ENCODE peak calls at places on chromosomes 3 and 15, in six cellular contexts. One of them, this sample, is unnamed.

GRCh38 chr15:50166216-50166615 is 15.8 kb upstream of the SLC27A2 start:
- DNase-seq in breast epithelium: no peak
- DNase-seq in psoas muscle: no peak
- DNase-seq in fibroblast of mammary gland: peak
- DNase-seq in kidney epithelial cell: no peak
- DNase-seq in AG09309: peak
- DNase-seq in this sample: no peak

GRCh38 chr15:49621327-49622210 is 721 bp downstream of the DTWD1 start:
- DNase-seq in psoas muscle: no peak
- DNase-seq in fibroblast of mammary gland: peak
- DNase-seq in breast epithelium: no peak
- DNase-seq in kidney epithelial cell: no peak
- DNase-seq in AG09309: no peak
- DNase-seq in this sample: no peak

GRCh38 chr3:13072239-13073041 is 789 bp downstream of the IQSEC1 start:
- DNase-seq in kidney epithelial cell: no peak
- DNase-seq in AG09309: no peak
- DNase-seq in breast epithelium: no peak
- DNase-seq in fibroblast of mammary gland: no peak
- DNase-seq in psoas muscle: peak
- DNase-seq in this sample: no peak

GRCh38 chr3:159260049-159260662 is 458.3 kb downstream of the MFSD1 start:
- DNase-seq in kidney epithelial cell: peak
- DNase-seq in psoas muscle: no peak
- DNase-seq in AG09309: peak
- DNase-seq in fibroblast of mammary gland: peak
- DNase-seq in breast epithelium: no peak
- DNase-seq in this sample: peak

GRCh38 chr15:58932791-58933310 is 628 bp downstream of the SLTM start:
- DNase-seq in breast epithelium: no peak
- DNase-seq in psoas muscle: no peak
- DNase-seq in fibroblast of mammary gland: no peak
- DNase-seq in AG09309: no peak
- DNase-seq in kidney epithelial cell: no peak
- DNase-seq in this sample: no peak

GRCh38 chr3:156685198-156685597 is 10.8 kb downstream of the TIPARP start:
- DNase-seq in kidney epithelial cell: no peak
- DNase-seq in breast epithelium: no peak
- DNase-seq in psoas muscle: no peak
- DNase-seq in fibroblast of mammary gland: peak
- DNase-seq in AG09309: no peak
- DNase-seq in this sample: no peak

GRCh38 chr3:195033531-195034091 is 237.3 kb downstream of the XXYLT1 start:
- DNase-seq in AG09309: no peak
- DNase-seq in fibroblast of mammary gland: no peak
- DNase-seq in kidney epithelial cell: peak
- DNase-seq in psoas muscle: no peak
- DNase-seq in breast epithelium: peak
- DNase-seq in this sample: peak

GRCh38 chr3:38327335-38328009 is 19.1 kb upstream of the XYLB start:
- DNase-seq in kidney epithelial cell: peak
- DNase-seq in psoas muscle: no peak
- DNase-seq in AG09309: peak
- DNase-seq in fibroblast of mammary gland: peak
- DNase-seq in breast epithelium: no peak
- DNase-seq in this sample: no peak

GRCh38 chr3:20769430-20769829 is 583.4 kb upstream of the SGO1 start:
- DNase-seq in kidney epithelial cell: no peak
- DNase-seq in fibroblast of mammary gland: no peak
- DNase-seq in AG09309: no peak
- DNase-seq in psoas muscle: no peak
- DNase-seq in breast epithelium: no peak
- DNase-seq in this sample: no peak

GRCh38 chr15:42919308-42919707 is 1.3 kb downstream of the TTBK2 start:
- DNase-seq in breast epithelium: no peak
- DNase-seq in psoas muscle: no peak
- DNase-seq in fibroblast of mammary gland: peak
- DNase-seq in AG09309: no peak
- DNase-seq in kidney epithelial cell: no peak
- DNase-seq in this sample: no peak

GRCh38 chr3:99712291-99712954 is 74.0 kb downstream of the COL8A1 start:
- DNase-seq in AG09309: no peak
- DNase-seq in breast epithelium: no peak
- DNase-seq in psoas muscle: no peak
- DNase-seq in fibroblast of mammary gland: peak
- DNase-seq in kidney epithelial cell: no peak
- DNase-seq in this sample: no peak

GRCh38 chr3:46298871-46299607 is 54.9 kb upstream of the CCR2 start:
- DNase-seq in AG09309: no peak
- DNase-seq in psoas muscle: no peak
- DNase-seq in breast epithelium: no peak
- DNase-seq in kidney epithelial cell: no peak
- DNase-seq in fibroblast of mammary gland: no peak
- DNase-seq in this sample: no peak

GRCh38 chr3:74532446-74532845 is 82.0 kb downstream of the CNTN3 start:
- DNase-seq in AG09309: peak
- DNase-seq in psoas muscle: no peak
- DNase-seq in breast epithelium: no peak
- DNase-seq in fibroblast of mammary gland: peak
- DNase-seq in kidney epithelial cell: peak
- DNase-seq in this sample: peak

GRCh38 chr3:65851827-65852226 is 186.9 kb downstream of the MAGI1 start:
- DNase-seq in kidney epithelial cell: no peak
- DNase-seq in psoas muscle: no peak
- DNase-seq in fibroblast of mammary gland: peak
- DNase-seq in breast epithelium: no peak
- DNase-seq in AG09309: no peak
- DNase-seq in this sample: no peak

GRCh38 chr3:170657312-170657711 is 71.4 kb upstream of the SLC7A14 start:
- DNase-seq in kidney epithelial cell: no peak
- DNase-seq in fibroblast of mammary gland: no peak
- DNase-seq in AG09309: no peak
- DNase-seq in psoas muscle: no peak
- DNase-seq in breast epithelium: no peak
- DNase-seq in this sample: no peak

GRCh38 chr3:11820540-11821041 is 26.1 kb downstream of the TAMM41 start:
- DNase-seq in AG09309: no peak
- DNase-seq in breast epithelium: no peak
- DNase-seq in psoas muscle: no peak
- DNase-seq in kidney epithelial cell: no peak
- DNase-seq in fibroblast of mammary gland: peak
- DNase-seq in this sample: no peak

GRCh38 chr15:65940618-65940909 is 71.3 kb downstream of the RAB11A start:
- DNase-seq in fibroblast of mammary gland: peak
- DNase-seq in kidney epithelial cell: peak
- DNase-seq in psoas muscle: no peak
- DNase-seq in AG09309: no peak
- DNase-seq in breast epithelium: no peak
- DNase-seq in this sample: no peak

GRCh38 chr3:81216192-81216591 is 545.3 kb downstream of the GBE1 start:
- DNase-seq in AG09309: no peak
- DNase-seq in breast epithelium: no peak
- DNase-seq in fibroblast of mammary gland: peak
- DNase-seq in kidney epithelial cell: no peak
- DNase-seq in psoas muscle: no peak
- DNase-seq in this sample: no peak

GRCh38 chr3:156489462-156489911 is 65.4 kb downstream of the SSR3 start:
- DNase-seq in kidney epithelial cell: no peak
- DNase-seq in psoas muscle: no peak
- DNase-seq in AG09309: peak
- DNase-seq in breast epithelium: no peak
- DNase-seq in fibroblast of mammary gland: peak
- DNase-seq in this sample: peak

DNA sequence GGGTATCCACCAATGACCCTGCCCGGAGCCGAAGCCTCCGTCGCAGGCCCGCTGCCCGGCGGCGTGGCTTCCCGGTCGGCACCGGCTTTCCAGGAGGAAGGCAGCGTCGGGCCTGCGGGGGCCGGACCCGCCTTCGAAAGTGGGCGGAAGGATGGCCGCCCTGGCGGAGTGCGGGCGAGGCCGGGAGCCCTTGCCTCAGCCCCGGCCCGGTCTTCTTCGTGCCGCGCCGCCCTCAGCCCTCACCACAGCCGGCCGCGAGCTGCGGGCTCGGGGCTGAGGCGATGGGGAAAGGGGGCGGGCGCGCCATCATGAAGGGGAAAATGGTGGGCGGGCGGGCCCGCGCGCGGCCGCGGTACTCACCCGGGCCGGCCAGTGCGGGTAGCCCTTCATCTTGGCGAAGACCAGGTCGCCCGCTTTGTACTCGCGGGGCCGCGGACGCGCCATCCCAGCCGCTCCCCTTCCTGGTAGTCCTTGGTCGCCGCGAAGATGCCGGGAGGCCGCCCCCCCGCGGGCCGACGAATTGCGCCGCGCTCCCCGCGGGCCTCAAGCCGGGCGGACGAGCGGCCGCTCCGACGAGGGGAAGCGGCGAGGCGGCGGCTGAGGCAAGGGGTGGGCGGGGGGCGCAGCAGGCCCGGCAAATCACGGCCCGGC is 527 bp downstream of the HDGFL3 start:
- DNase-seq in AG09309: no peak
- DNase-seq in psoas muscle: peak
- DNase-seq in fibroblast of mammary gland: no peak
- DNase-seq in kidney epithelial cell: no peak
- DNase-seq in breast epithelium: no peak
- DNase-seq in this sample: no peak
- TF ChIP-seq CTCF in AG09309: no peak
- TF ChIP-seq CTCF in psoas muscle: no peak
- TF ChIP-seq CTCF in fibroblast of mammary gland: no peak
- TF ChIP-seq CTCF in kidney epithelial cell: no peak
- TF ChIP-seq CTCF in breast epithelium: no peak
- TF ChIP-seq CTCF in this sample: no peak

DNA sequence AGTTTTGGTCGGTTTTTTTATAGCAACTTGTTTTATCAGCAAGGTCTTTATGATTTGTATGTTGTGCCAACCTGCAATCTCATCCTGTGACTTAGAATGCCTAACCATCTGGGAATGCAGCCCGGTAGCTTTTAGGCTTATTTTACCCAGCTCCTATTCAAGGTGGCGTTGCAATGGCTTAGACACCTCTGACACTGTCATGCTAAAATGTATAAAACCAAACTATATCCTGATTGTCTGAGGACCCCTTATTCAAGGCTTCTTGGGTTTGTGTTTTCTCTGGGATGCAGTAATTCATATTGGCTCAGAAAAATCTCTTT is 209.0 kb upstream of the ALCAM start:
- DNase-seq in AG09309: no peak
- DNase-seq in fibroblast of mammary gland: no peak
- DNase-seq in breast epithelium: no peak
- DNase-seq in kidney epithelial cell: no peak
- DNase-seq in psoas muscle: no peak
- DNase-seq in this sample: no peak
- H3K4me3 ChIP-seq in AG09309: no peak
- H3K4me3 ChIP-seq in fibroblast of mammary gland: no peak
- H3K4me3 ChIP-seq in breast epithelium: no peak
- H3K4me3 ChIP-seq in kidney epithelial cell: no peak
- H3K4me3 ChIP-seq in psoas muscle: no peak
- H3K4me3 ChIP-seq in this sample: no peak

GRCh38 chr15:77546870-77547269 is 85.8 kb downstream of the LINGO1 start:
- DNase-seq in kidney epithelial cell: no peak
- DNase-seq in AG09309: no peak
- DNase-seq in breast epithelium: no peak
- DNase-seq in psoas muscle: no peak
- DNase-seq in fibroblast of mammary gland: no peak
- DNase-seq in this sample: no peak
- TF ChIP-seq CTCF in kidney epithelial cell: no peak
- TF ChIP-seq CTCF in AG09309: no peak
- TF ChIP-seq CTCF in breast epithelium: no peak
- TF ChIP-seq CTCF in psoas muscle: no peak
- TF ChIP-seq CTCF in fibroblast of mammary gland: no peak
- TF ChIP-seq CTCF in this sample: no peak

GRCh38 chr3:17459470-17459993 is 282.9 kb downstream of the TBC1D5 start:
- DNase-seq in AG09309: no peak
- DNase-seq in kidney epithelial cell: no peak
- DNase-seq in breast epithelium: no peak
- DNase-seq in psoas muscle: no peak
- DNase-seq in fibroblast of mammary gland: no peak
- DNase-seq in this sample: no peak

GRCh38 chr3:17456036-17456435 is 286.4 kb downstream of the TBC1D5 start:
- DNase-seq in kidney epithelial cell: no peak
- DNase-seq in psoas muscle: no peak
- DNase-seq in AG09309: no peak
- DNase-seq in breast epithelium: no peak
- DNase-seq in fibroblast of mammary gland: peak
- DNase-seq in this sample: no peak

GRCh38 chr3:17456650-17457049 is 285.8 kb downstream of the TBC1D5 start:
- DNase-seq in AG09309: no peak
- DNase-seq in kidney epithelial cell: no peak
- DNase-seq in psoas muscle: no peak
- DNase-seq in breast epithelium: no peak
- DNase-seq in fibroblast of mammary gland: no peak
- DNase-seq in this sample: no peak
- H3K4me3 ChIP-seq in AG09309: no peak
- H3K4me3 ChIP-seq in kidney epithelial cell: no peak
- H3K4me3 ChIP-seq in psoas muscle: no peak
- H3K4me3 ChIP-seq in breast epithelium: no peak
- H3K4me3 ChIP-seq in fibroblast of mammary gland: no peak
- H3K4me3 ChIP-seq in this sample: no peak

GRCh38 chr15:98548172-98548971 is 100.0 kb upstream of the IGF1R start:
- DNase-seq in psoas muscle: peak
- DNase-seq in AG09309: no peak
- DNase-seq in breast epithelium: peak
- DNase-seq in kidney epithelial cell: peak
- DNase-seq in fibroblast of mammary gland: peak
- DNase-seq in this sample: peak
- TF ChIP-seq CTCF in psoas muscle: no peak
- TF ChIP-seq CTCF in AG09309: no peak
- TF ChIP-seq CTCF in breast epithelium: no peak
- TF ChIP-seq CTCF in kidney epithelial cell: peak
- TF ChIP-seq CTCF in fibroblast of mammary gland: peak
- TF ChIP-seq CTCF in this sample: peak

DNA sequence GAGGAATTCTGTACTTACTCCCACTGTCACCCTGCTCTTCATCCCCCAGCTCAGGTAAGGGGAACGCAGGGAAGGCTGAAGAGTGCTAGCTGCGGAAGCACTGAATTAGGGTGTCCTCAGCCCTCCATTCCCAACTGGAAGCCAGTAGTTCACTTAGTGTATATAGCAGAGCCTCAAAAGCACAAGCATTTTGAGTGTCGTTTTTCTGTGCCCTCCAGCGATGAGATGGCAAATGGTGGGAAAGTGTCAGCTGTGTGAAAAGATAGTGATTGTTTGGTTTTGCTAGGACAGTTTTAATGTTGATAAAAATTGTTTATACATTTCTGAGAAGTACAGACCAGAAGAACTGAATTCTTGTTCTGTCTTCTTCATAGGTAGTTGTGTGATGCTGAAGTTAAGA is 10.8 kb downstream of the MRPS22 start:
- DNase-seq in psoas muscle: no peak
- DNase-seq in breast epithelium: no peak
- DNase-seq in kidney epithelial cell: no peak
- DNase-seq in AG09309: no peak
- DNase-seq in fibroblast of mammary gland: no peak
- DNase-seq in this sample: no peak
- H3K4me3 ChIP-seq in psoas muscle: no peak
- H3K4me3 ChIP-seq in breast epithelium: no peak
- H3K4me3 ChIP-seq in kidney epithelial cell: no peak
- H3K4me3 ChIP-seq in AG09309: no peak
- H3K4me3 ChIP-seq in fibroblast of mammary gland: no peak
- H3K4me3 ChIP-seq in this sample: no peak